ENCODE peak calls at places on chromosome 12, in four cellular contexts. V is uterus, D is transverse colon, E is K562. Z is an unnamed sample.

GRCh38 chr12:7439579-7440505 is 4.1 kb downstream of the CD163L1 start:
- DNase-seq in D (peak), V (no peak), E (peak), Z (peak)

GRCh38 chr12:75944097-75944904 is 87.3 kb downstream of the PHLDA1 start:
- DNase-seq in E (no peak), V (no peak), D (no peak), Z (peak)

GRCh38 chr12:64716839-64717455 is 42.3 kb downstream of the GNS start:
- DNase-seq in E (no peak), V (no peak), D (no peak), Z (no peak)

GRCh38 chr12:95763809-95764253 is 26.7 kb downstream of the NTN4 start:
- DNase-seq in V (no peak), D (no peak), E (no peak), Z (peak)

GRCh38 chr12:120903818-120904773 is at the start of gene SPPL3:
- DNase-seq in V (peak), D (peak), E (peak), Z (peak)

GRCh38 chr12:92784795-92785562 is 82.2 kb downstream of the PLEKHG7 start:
- DNase-seq in E (peak), D (no peak), V (no peak), Z (peak)

GRCh38 chr12:42846782-42847181 is 257.2 kb upstream of the PRICKLE1 start:
- DNase-seq in E (no peak), D (no peak), V (no peak), Z (peak)

GRCh38 chr12:113129664-113130456 is 5.7 kb downstream of the RASAL1 start:
- DNase-seq in V (no peak), D (no peak), E (no peak), Z (no peak)

GRCh38 chr12:123986374-123986920 is 13.4 kb downstream of the ZNF664 start:
- DNase-seq in E (no peak), D (no peak), V (no peak), Z (no peak)

GRCh38 chr12:1838223-1838993 is 18.0 kb downstream of the LRTM2 start:
- DNase-seq in D (no peak), V (no peak), E (no peak), Z (peak)

GRCh38 chr12:6213969-6214368 is 13.8 kb downstream of the CD9 start:
- DNase-seq in D (no peak), V (no peak), E (no peak), Z (no peak)

GRCh38 chr12:112907415-112908157 is 824 bp downstream of the OAS1 start:
- DNase-seq in D (peak), E (no peak), V (no peak), Z (peak)

GRCh38 chr12:116370886-116371580 is 93.5 kb upstream of the MED13L start:
- DNase-seq in E (no peak), V (no peak), D (no peak), Z (no peak)

GRCh38 chr12:48197549-48197966 is 5.5 kb downstream of the OR10AD1 start:
- DNase-seq in E (peak), D (no peak), V (peak), Z (peak)

GRCh38 chr12:116590561-116590960 is 31.4 kb downstream of the MAP1LC3B2 start:
- DNase-seq in E (no peak), V (no peak), D (no peak), Z (peak)

GRCh38 chr12:124463341-124463861 is 104.0 kb downstream of the NCOR2 start:
- DNase-seq in V (no peak), D (no peak), E (no peak), Z (peak)

GRCh38 chr12:101743724-101744472 is 4.6 kb upstream of the SYCP3 start:
- DNase-seq in D (peak), V (no peak), E (no peak), Z (no peak)

GRCh38 chr12:42172811-42173210 is 28.1 kb upstream of the GXYLT1 start:
- DNase-seq in V (no peak), D (no peak), E (no peak), Z (peak)

GRCh38 chr12:120474092-120474960 is 4.8 kb upstream of the SRSF9 start:
- DNase-seq in D (no peak), E (peak), V (peak), Z (peak)

GRCh38 chr12:49868952-49869815 is 26.3 kb upstream of the BCDIN3D start:
- DNase-seq in E (peak), V (peak), D (peak), Z (peak)

GRCh38 chr12:52182456-52182855 is 9.4 kb downstream of the KRT80 start:
- DNase-seq in E (no peak), V (no peak), D (no peak), Z (no peak)

GRCh38 chr12:6466184-6466573 is 4.3 kb downstream of the VAMP1 start:
- DNase-seq in D (no peak), E (no peak), V (no peak), Z (no peak)

GRCh38 chr12:48110691-48111315 is 4.9 kb upstream of the SENP1 start:
- DNase-seq in E (no peak), D (no peak), V (no peak), Z (no peak)

GRCh38 chr12:25458047-25458552 is 95.0 kb downstream of the LMNTD1 start:
- DNase-seq in V (no peak), E (no peak), D (no peak), Z (no peak)

GRCh38 chr12:63870838-63871237 is 26.3 kb downstream of the SRGAP1 start:
- DNase-seq in E (no peak), V (no peak), D (no peak), Z (no peak)

GRCh38 chr12:50066402-50066801 is 9.0 kb downstream of the ASIC1 start:
- DNase-seq in D (peak), V (no peak), E (no peak), Z (peak)

GRCh38 chr12:93368766-93369165 is 9.0 kb upstream of the NUDT4 start:
- DNase-seq in V (no peak), E (no peak), D (no peak), Z (no peak)

GRCh38 chr12:64687816-64688599 is 71.2 kb downstream of the GNS start:
- DNase-seq in E (no peak), V (no peak), D (no peak), Z (peak)

GRCh38 chr12:93785262-93786010 is 108.3 kb downstream of the CRADD start:
- DNase-seq in D (peak), E (peak), V (peak), Z (peak)

GRCh38 chr12:44795970-44796369 is 80.1 kb downstream of the NELL2 start:
- DNase-seq in D (no peak), E (no peak), V (no peak), Z (no peak)

GRCh38 chr12:15787801-15788200 is 1.4 kb downstream of the EPS8 start:
- DNase-seq in V (no peak), D (no peak), E (no peak), Z (no peak)
- H3K4me3 ChIP-seq in V (peak), D (peak), E (no peak), Z (peak)

GRCh38 chr12:56723352-56723751 is 1.7 kb downstream of the NACA start:
- DNase-seq in E (no peak), V (no peak), D (no peak), Z (no peak)

GRCh38 chr12:56723889-56724659 is 1.0 kb downstream of the NACA start:
- DNase-seq in D (peak), V (peak), E (no peak), Z (peak)

GRCh38 chr12:56725723-56726102 is 614 bp upstream of the NACA start:
- DNase-seq in D (no peak), E (no peak), V (no peak), Z (no peak)

GRCh38 chr12:56724660-56724988 is 475 bp downstream of the NACA start:
- DNase-seq in E (peak), V (no peak), D (no peak), Z (no peak)

DNA sequence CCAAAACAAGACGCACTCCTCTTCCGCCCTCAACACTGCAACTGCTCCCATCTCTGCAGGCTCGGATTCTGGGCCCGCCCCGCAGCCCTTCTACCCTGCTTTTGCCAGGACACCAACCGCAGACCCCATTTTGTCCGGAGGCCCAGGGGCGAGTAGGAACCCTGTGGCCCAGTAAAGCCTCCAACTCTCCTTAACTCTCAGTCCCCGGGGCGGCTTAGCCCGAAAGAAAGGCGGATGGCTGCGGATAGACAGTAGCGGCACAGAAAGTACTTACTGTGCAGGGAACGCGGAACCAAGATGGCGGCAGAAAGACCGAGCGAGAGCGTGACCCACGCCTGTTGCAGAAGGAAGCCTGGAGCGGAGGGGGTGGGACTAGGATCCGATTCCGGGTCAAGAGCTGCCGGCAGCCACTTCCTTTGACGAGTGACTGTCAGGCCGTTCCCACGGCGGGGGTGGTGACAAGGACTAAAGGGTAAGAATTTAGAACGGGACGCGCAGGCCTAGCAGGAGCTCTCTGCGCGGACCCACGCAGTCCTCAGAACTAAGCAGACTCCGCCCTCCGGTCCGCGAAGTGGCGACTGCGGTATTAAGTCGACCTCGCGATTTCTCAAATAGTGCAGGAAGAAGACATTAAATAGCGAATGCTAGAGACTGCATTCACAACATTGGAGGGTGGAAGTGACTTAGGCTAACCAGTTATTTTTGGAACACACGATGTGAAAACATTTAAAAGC is at the start of gene NACA:
- DNase-seq in D (peak), V (peak), E (peak), Z (peak)
- TF ChIP-seq POLR2A in D (peak), V (peak), E (peak), Z (peak)

GRCh38 chr12:3882896-3883564 is 9.8 kb upstream of the PARP11 start:
- DNase-seq in E (no peak), D (no peak), V (no peak), Z (peak)
- TF ChIP-seq CTCF in E (no peak), D (peak), V (no peak), Z (peak)

DNA sequence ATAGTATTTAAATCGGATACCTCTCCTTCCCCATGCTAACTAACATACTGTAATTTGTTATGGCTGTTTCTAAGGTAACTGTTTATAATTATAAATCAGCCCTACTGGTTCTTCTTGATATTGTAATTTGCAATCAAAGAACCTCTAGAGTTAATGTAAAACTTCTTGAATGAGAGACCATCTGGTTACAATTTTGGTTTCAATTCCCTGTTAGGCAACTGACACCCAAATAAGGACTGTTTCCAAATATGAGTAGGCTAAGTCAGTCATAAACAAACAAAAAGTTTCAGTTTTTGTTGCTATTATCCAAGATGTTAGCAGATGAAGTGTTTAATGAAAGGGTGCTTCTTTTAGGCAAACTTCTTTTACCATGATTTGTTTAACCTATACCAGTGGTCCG is 120.2 kb upstream of the DNM1L start:
- DNase-seq in D (no peak), E (no peak), V (no peak), Z (no peak)
- H3K4me3 ChIP-seq in D (no peak), E (no peak), V (no peak), Z (no peak)

GRCh38 chr12:12725086-12725955 is 8.2 kb downstream of the CDKN1B start:
- DNase-seq in D (peak), E (peak), V (peak), Z (peak)
- TF ChIP-seq POLR2A in D (peak), E (peak), V (peak), Z (peak)

Z was measured in NB4.